ENCODE peak calls at places on chromosomes 1 and 21, in five cellular contexts. One of them, this sample, is unnamed.

GRCh38 chr1:18149113-18149641 is 41.6 kb downstream of the IGSF21 start:
- DNase-seq in NCI-H1417: no peak
- DNase-seq in AG08396: no peak
- DNase-seq in NCI-H2081: no peak
- DNase-seq in nucleus accumbens: no peak
- DNase-seq in this sample: no peak

GRCh38 chr21:41207401-41208388 is 39.7 kb downstream of the BACE2 start:
- DNase-seq in NCI-H1417: no peak
- DNase-seq in AG08396: peak; percentile 67
- DNase-seq in NCI-H2081: no peak
- DNase-seq in nucleus accumbens: no peak
- DNase-seq in this sample: peak; percentile 84

GRCh38 chr1:153312569-153313186 is at the start of gene PGLYRP3:
- DNase-seq in NCI-H1417: peak; percentile 57
- DNase-seq in AG08396: no peak
- DNase-seq in NCI-H2081: no peak
- DNase-seq in nucleus accumbens: no peak
- DNase-seq in this sample: no peak

GRCh38 chr1:12604114-12604874 is 13.7 kb downstream of the DHRS3 start:
- DNase-seq in NCI-H1417: no peak
- DNase-seq in AG08396: peak; percentile 84
- DNase-seq in NCI-H2081: no peak
- DNase-seq in nucleus accumbens: no peak
- DNase-seq in this sample: peak; percentile 100

GRCh38 chr1:162988869-162989268 is 80.3 kb upstream of the RGS4 start:
- DNase-seq in NCI-H1417: no peak
- DNase-seq in AG08396: no peak
- DNase-seq in NCI-H2081: peak; percentile 13
- DNase-seq in nucleus accumbens: no peak
- DNase-seq in this sample: no peak

GRCh38 chr21:34129039-34129891 is 55.9 kb downstream of the MRPS6 start:
- DNase-seq in NCI-H1417: peak; percentile 58
- DNase-seq in AG08396: peak; percentile 56
- DNase-seq in NCI-H2081: no peak
- DNase-seq in nucleus accumbens: peak; percentile 15
- DNase-seq in this sample: peak; percentile 92

GRCh38 chr1:29688477-29689365 is 452.4 kb downstream of the PTPRU start:
- DNase-seq in NCI-H1417: no peak
- DNase-seq in AG08396: peak; percentile 75
- DNase-seq in NCI-H2081: no peak
- DNase-seq in nucleus accumbens: no peak
- DNase-seq in this sample: peak; percentile 33

GRCh38 chr1:67716800-67717199 is 31.8 kb downstream of the GADD45A start:
- DNase-seq in NCI-H1417: no peak
- DNase-seq in AG08396: no peak
- DNase-seq in NCI-H2081: no peak
- DNase-seq in nucleus accumbens: no peak
- DNase-seq in this sample: no peak

GRCh38 chr1:219174672-219175564 is 1.2 kb downstream of the LYPLAL1 start:
- DNase-seq in NCI-H1417: no peak
- DNase-seq in AG08396: peak; percentile 49
- DNase-seq in NCI-H2081: no peak
- DNase-seq in nucleus accumbens: no peak
- DNase-seq in this sample: peak; percentile 89

GRCh38 chr1:83676106-83676505 is 322.8 kb downstream of the TTLL7 start:
- DNase-seq in NCI-H1417: no peak
- DNase-seq in AG08396: no peak
- DNase-seq in NCI-H2081: no peak
- DNase-seq in nucleus accumbens: no peak
- DNase-seq in this sample: no peak

GRCh38 chr1:43199093-43199726 is 27.1 kb downstream of the CFAP57 start:
- DNase-seq in NCI-H1417: peak; percentile 85
- DNase-seq in AG08396: no peak
- DNase-seq in NCI-H2081: peak; percentile 62
- DNase-seq in nucleus accumbens: no peak
- DNase-seq in this sample: no peak

GRCh38 chr1:95118019-95118499 is 904 bp downstream of the TLCD4 start:
- DNase-seq in NCI-H1417: peak; percentile 60
- DNase-seq in AG08396: no peak
- DNase-seq in NCI-H2081: no peak
- DNase-seq in nucleus accumbens: no peak
- DNase-seq in this sample: peak; percentile 7